ENCODE peak calls at places on chromosomes 7 and 10, in ten cellular contexts. S, G, W, T, E, L, B, C, J and P are unnamed samples.

GRCh38 chr10:48287417-48288391 is 13.2 kb upstream of the FRMPD2 start:
- DNase-seq in S (no peak), G (no peak), W (no peak), T (peak), E (no peak), L (no peak), B (peak), C (no peak), J (peak), P (no peak)

GRCh38 chr10:64873088-64873487 is 1351.9 kb downstream of the REEP3 start:
- DNase-seq in S (no peak), G (no peak), W (no peak), T (no peak), E (no peak), L (no peak), B (no peak), C (no peak), J (no peak), P (no peak)

GRCh38 chr7:100437150-100438100 is 1.1 kb upstream of the PPP1R35 start:
- DNase-seq in S (no peak), G (no peak), W (no peak), T (no peak), E (no peak), L (no peak), B (no peak), C (no peak), J (no peak), P (no peak)

GRCh38 chr7:127819975-127820778 is 168.2 kb downstream of the SND1 start:
- DNase-seq in S (peak), G (no peak), W (peak), T (no peak), E (no peak), L (no peak), B (no peak), C (no peak), J (no peak), P (no peak)

GRCh38 chr7:128777156-128778123 is 1.8 kb upstream of the OPN1SW start:
- DNase-seq in S (no peak), G (no peak), W (no peak), T (no peak), E (no peak), L (no peak), B (no peak), C (no peak), J (no peak), P (no peak)

GRCh38 chr10:117960345-117960744 is 86.4 kb downstream of the RAB11FIP2 start:
- DNase-seq in S (no peak), G (no peak), W (no peak), T (no peak), E (no peak), L (no peak), B (no peak), C (no peak), J (no peak), P (no peak)

GRCh38 chr7:46637793-46638735 is 717.0 kb upstream of the IGFBP3 start:
- DNase-seq in S (no peak), G (no peak), W (no peak), T (no peak), E (no peak), L (no peak), B (no peak), C (no peak), J (no peak), P (peak)

GRCh38 chr10:5625992-5626777 is 40.2 kb downstream of the ASB13 start:
- DNase-seq in S (no peak), G (no peak), W (no peak), T (no peak), E (no peak), L (no peak), B (no peak), C (no peak), J (peak), P (no peak)

GRCh38 chr7:106462365-106462859 is 177.6 kb upstream of the NAMPT start:
- DNase-seq in S (peak), G (peak), W (no peak), T (peak), E (no peak), L (no peak), B (peak), C (no peak), J (no peak), P (no peak)

GRCh38 chr7:135232720-135233119 is 918 bp upstream of the STRA8 start:
- DNase-seq in S (peak), G (no peak), W (peak), T (peak), E (peak), L (peak), B (no peak), C (no peak), J (no peak), P (peak)
- TF ChIP-seq CTCF in S (no peak), G (peak), W (peak), T (no peak), E (peak), L (peak), B (peak), C (no peak), J (no peak), P (peak)

GRCh38 chr7:29281782-29282541 is 87.4 kb downstream of the CHN2 start:
- DNase-seq in S (no peak), G (peak), W (no peak), T (no peak), E (no peak), L (no peak), B (no peak), C (no peak), J (no peak), P (peak)
- TF ChIP-seq CTCF in S (no peak), G (no peak), W (no peak), T (no peak), E (no peak), L (no peak), B (no peak), C (no peak), J (no peak), P (no peak)

GRCh38 chr7:2317556-2318293 is 3.5 kb upstream of the SNX8 start:
- DNase-seq in S (no peak), G (no peak), W (no peak), T (no peak), E (no peak), L (no peak), B (no peak), C (no peak), J (no peak), P (no peak)

GRCh38 chr7:2325028-2325625 is 10.9 kb upstream of the SNX8 start:
- DNase-seq in S (no peak), G (no peak), W (no peak), T (no peak), E (no peak), L (no peak), B (no peak), C (no peak), J (no peak), P (no peak)

GRCh38 chr7:2315787-2316186 is 1.5 kb upstream of the SNX8 start:
- DNase-seq in S (no peak), G (no peak), W (no peak), T (no peak), E (no peak), L (no peak), B (no peak), C (no peak), J (no peak), P (no peak)

GRCh38 chr7:2316578-2316977 is 2.3 kb upstream of the SNX8 start:
- DNase-seq in S (no peak), G (no peak), W (no peak), T (no peak), E (no peak), L (no peak), B (no peak), C (no peak), J (no peak), P (no peak)

GRCh38 chr7:2321020-2321419 is 6.8 kb upstream of the SNX8 start:
- DNase-seq in S (no peak), G (peak), W (no peak), T (no peak), E (peak), L (no peak), B (peak), C (no peak), J (no peak), P (no peak)
- TF ChIP-seq CTCF in S (no peak), G (peak), W (no peak), T (no peak), E (no peak), L (peak), B (no peak), C (no peak), J (no peak), P (no peak)

DNA sequence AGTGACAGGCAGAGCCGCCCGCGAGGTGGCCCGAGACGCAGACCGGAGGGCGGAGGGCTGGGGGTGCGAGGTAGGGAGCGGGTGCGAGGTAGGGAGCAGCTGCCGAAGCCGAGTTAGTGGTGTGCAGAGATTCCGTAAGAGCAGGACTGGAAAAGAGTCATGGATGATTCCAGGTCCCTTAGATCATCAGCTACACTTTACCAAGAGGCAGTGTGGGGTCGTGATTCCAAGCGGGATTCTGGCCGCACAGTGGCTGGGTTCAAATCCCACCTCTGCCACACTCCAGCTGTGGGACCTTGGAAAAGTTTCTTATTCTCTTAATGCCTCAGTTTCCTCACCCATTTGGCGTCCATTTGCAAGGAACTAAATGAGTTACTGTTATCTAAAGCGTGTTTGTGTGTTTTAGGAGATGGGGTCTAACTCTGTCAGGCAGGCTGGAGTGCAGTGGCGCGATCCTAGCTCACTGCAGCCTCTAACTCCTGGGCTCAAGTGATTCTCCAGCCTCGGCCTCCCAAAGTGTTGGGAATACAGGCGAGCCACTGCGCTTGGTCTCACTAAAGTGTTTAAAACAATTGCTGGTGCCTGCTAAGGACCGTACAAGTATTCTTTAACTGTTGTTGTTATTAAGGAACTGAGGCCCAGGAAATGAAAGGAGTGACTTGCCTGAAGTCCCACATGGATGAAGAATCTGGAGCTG is 1.1 kb downstream of the NDUFB2 start:
- DNase-seq in S (no peak), G (peak), W (no peak), T (no peak), E (no peak), L (peak), B (no peak), C (no peak), J (no peak), P (no peak)
- TF ChIP-seq CTCF in S (no peak), G (no peak), W (no peak), T (no peak), E (no peak), L (no peak), B (no peak), C (no peak), J (no peak), P (no peak)

GRCh38 chr10:118971187-118971586 is 58.3 kb upstream of the NANOS1 start:
- DNase-seq in S (no peak), G (no peak), W (no peak), T (no peak), E (no peak), L (no peak), B (no peak), C (no peak), J (no peak), P (no peak)
- TF ChIP-seq CTCF in S (no peak), G (no peak), W (no peak), T (no peak), E (no peak), L (no peak), B (no peak), C (no peak), J (no peak), P (no peak)

GRCh38 chr10:1406172-1406975 is 331.0 kb downstream of the ADARB2 start:
- DNase-seq in S (peak), G (no peak), W (no peak), T (no peak), E (no peak), L (peak), B (no peak), C (peak), J (peak), P (no peak)
- TF ChIP-seq CTCF in S (no peak), G (no peak), W (no peak), T (no peak), E (no peak), L (no peak), B (no peak), C (no peak), J (no peak), P (no peak)

GRCh38 chr10:67884842-67885680 is 605 bp downstream of the SIRT1 start:
- DNase-seq in S (peak), G (peak), W (peak), T (peak), E (peak), L (peak), B (peak), C (peak), J (peak), P (peak)
- TF ChIP-seq CTCF in S (no peak), G (peak), W (no peak), T (no peak), E (no peak), L (no peak), B (no peak), C (no peak), J (no peak), P (no peak)

GRCh38 chr10:34985823-34986222 is 104.3 kb downstream of the CUL2 start:
- DNase-seq in S (no peak), G (no peak), W (no peak), T (no peak), E (peak), L (no peak), B (no peak), C (no peak), J (no peak), P (no peak)
- TF ChIP-seq CTCF in S (no peak), G (no peak), W (peak), T (no peak), E (no peak), L (peak), B (peak), C (no peak), J (no peak), P (no peak)

GRCh38 chr10:79628083-79628482 is 17.3 kb downstream of the SFTPA1 start:
- DNase-seq in S (no peak), G (no peak), W (no peak), T (no peak), E (no peak), L (no peak), B (no peak), C (no peak), J (no peak), P (no peak)

GRCh38 chr10:79627075-79627474 is 16.3 kb downstream of the SFTPA1 start:
- DNase-seq in S (no peak), G (no peak), W (no peak), T (no peak), E (no peak), L (no peak), B (no peak), C (no peak), J (no peak), P (no peak)

GRCh38 chr10:79628988-79629954 is 18.5 kb downstream of the SFTPA1 start:
- DNase-seq in S (no peak), G (no peak), W (no peak), T (no peak), E (no peak), L (no peak), B (no peak), C (no peak), J (no peak), P (no peak)

DNA sequence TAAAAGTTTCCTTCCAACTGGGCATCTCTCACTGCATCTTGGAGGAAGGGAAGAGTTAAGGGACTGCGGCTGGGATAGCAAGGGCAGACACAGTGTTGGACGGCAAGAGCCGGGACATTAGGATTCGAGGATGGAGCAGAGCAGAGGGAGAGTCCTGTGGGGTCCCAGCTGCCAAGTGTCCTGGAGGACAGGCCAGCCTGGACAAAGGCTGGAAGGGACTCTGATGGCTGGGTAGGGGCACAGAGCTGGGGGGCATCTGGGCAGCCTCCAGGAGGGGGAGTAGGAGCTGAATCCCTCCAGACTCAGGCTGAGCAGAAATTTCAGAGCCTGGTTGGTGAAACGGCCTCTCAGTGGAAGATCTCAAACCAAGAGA is 19.2 kb downstream of the SFTPA1 start:
- DNase-seq in S (no peak), G (no peak), W (no peak), T (no peak), E (no peak), L (no peak), B (no peak), C (no peak), J (no peak), P (no peak)
- TF ChIP-seq CTCF in S (no peak), G (no peak), W (no peak), T (no peak), E (no peak), L (no peak), B (no peak), C (no peak), J (no peak), P (no peak)